ENCODE peak calls at places on chromosomes 11 and 22, in five cellular contexts. U is heart right ventricle, R is IMR-90, F is GM23338, X is right atrium auricular region. C is an unnamed sample.

GRCh38 chr11:96314326-96315050 is 28.5 kb downstream of the MAML2 start:
- DNase-seq in U (peak; percentile 23), R (peak; percentile 72), F (no peak), X (no peak), C (peak; percentile 41)

GRCh38 chr22:23155831-23156230 is 10.6 kb downstream of the RAB36 start:
- DNase-seq in U (no peak), R (no peak), F (no peak), X (no peak), C (no peak)

GRCh38 chr11:118911113-118911879 is 14.4 kb downstream of the BCL9L start:
- DNase-seq in U (no peak), R (peak; percentile 52), F (peak; percentile 62), X (no peak), C (peak; percentile 77)

GRCh38 chr22:44710474-44711235 is 8.7 kb downstream of the PRR5 start:
- DNase-seq in U (no peak), R (no peak), F (no peak), X (no peak), C (peak; percentile 92)

GRCh38 chr22:24091551-24092420 is 80.7 kb downstream of the CABIN1 start:
- DNase-seq in U (peak; percentile 71), R (no peak), F (no peak), X (peak; percentile 69), C (no peak)

GRCh38 chr11:1219836-1220810 is 2.7 kb upstream of the MUC5B start:
- DNase-seq in U (peak; percentile 7), R (no peak), F (no peak), X (no peak), C (peak; percentile 91)

GRCh38 chr11:38553033-38553432 is 1955.0 kb upstream of the RAG2 start:
- DNase-seq in U (no peak), R (no peak), F (no peak), X (no peak), C (no peak)

GRCh38 chr11:77029829-77030228 is 4.4 kb upstream of the B3GNT6 start:
- DNase-seq in U (no peak), R (no peak), F (no peak), X (no peak), C (peak; percentile 71)

GRCh38 chr11:117381988-117382387 is 54.3 kb downstream of the CEP164 start:
- DNase-seq in U (no peak), R (no peak), F (no peak), X (no peak), C (no peak)

GRCh38 chr11:6191733-6192132 is 7.3 kb upstream of the OR52W1 start:
- DNase-seq in U (no peak), R (no peak), F (no peak), X (no peak), C (no peak)

GRCh38 chr11:87142594-87142993 is 104.9 kb downstream of the TMEM135 start:
- DNase-seq in U (no peak), R (no peak), F (no peak), X (no peak), C (no peak)

GRCh38 chr11:33893711-33894401 is 2.0 kb upstream of the LMO2 start:
- DNase-seq in U (no peak), R (no peak), F (no peak), X (no peak), C (no peak)

GRCh38 chr11:105392546-105392945 is 217.3 kb upstream of the GRIA4 start:
- DNase-seq in U (no peak), R (peak; percentile 34), F (no peak), X (no peak), C (no peak)

GRCh38 chr11:26319906-26320305 is 12.0 kb upstream of the ANO3 start:
- DNase-seq in U (no peak), R (no peak), F (peak; percentile 46), X (no peak), C (no peak)

GRCh38 chr11:70498976-70499801 is 100.9 kb downstream of the CTTN start:
- DNase-seq in U (no peak), R (no peak), F (no peak), X (no peak), C (no peak)

GRCh38 chr11:16924826-16925494 is 89.3 kb downstream of the PLEKHA7 start:
- DNase-seq in U (peak; percentile 45), R (no peak), F (peak; percentile 86), X (no peak), C (peak; percentile 86)

GRCh38 chr11:63888170-63889086 is 28.5 kb downstream of the RCOR2 start:
- DNase-seq in U (no peak), R (peak; percentile 52), F (peak; percentile 84), X (peak; percentile 73), C (peak; percentile 90)

GRCh38 chr11:13329670-13330401 is 52.2 kb downstream of the BMAL1 start:
- DNase-seq in U (no peak), R (peak; percentile 41), F (no peak), X (no peak), C (no peak)

GRCh38 chr11:20289732-20290131 is 73.8 kb upstream of the HTATIP2 start:
- DNase-seq in U (no peak), R (no peak), F (no peak), X (no peak), C (no peak)

GRCh38 chr11:57567210-57567511 is 311 bp downstream of the UBE2L6 start:
- DNase-seq in U (no peak), R (peak; percentile 13), F (no peak), X (no peak), C (peak; percentile 39)

GRCh38 chr11:76167590-76167989 is 38.7 kb downstream of the WNT11 start:
- DNase-seq in U (no peak), R (no peak), F (no peak), X (no peak), C (no peak)

GRCh38 chr11:61364012-61364396 is 1.8 kb downstream of the TMEM138 start:
- DNase-seq in U (no peak), R (no peak), F (no peak), X (no peak), C (no peak)
- H3K27ac ChIP-seq in U (no peak overlapping the region), R (no peak overlapping the region), F (no peak overlapping the region), X (no peak overlapping the region), C (no peak overlapping the region)

DNA sequence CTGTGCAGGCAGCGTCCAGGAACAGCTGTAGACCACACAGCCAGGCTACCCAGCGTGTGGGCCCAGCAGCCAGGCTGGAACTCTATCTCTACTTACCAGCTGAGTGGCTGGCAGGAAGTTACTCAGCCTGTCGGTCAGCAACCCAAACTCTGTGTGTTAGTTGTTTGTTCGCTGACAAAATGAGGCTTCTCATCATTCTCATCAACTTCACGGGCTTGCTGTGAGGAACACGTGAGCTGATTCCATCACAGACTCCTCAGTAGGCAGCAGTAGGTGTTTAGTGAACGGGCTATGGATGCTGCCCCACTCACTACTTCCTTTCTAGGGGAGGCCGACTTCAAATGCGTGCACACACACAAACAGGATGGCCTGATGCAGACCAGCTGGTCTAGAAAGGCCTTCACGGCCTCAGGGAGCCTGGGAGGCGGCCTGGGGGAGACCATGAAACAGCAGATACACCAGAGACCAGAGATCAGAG is 830 bp upstream of the SPDYC start:
- DNase-seq in U (no peak), R (peak; percentile 55), F (no peak), X (no peak), C (no peak)
- H3K27ac ChIP-seq in U (no peak overlapping the region), R (peak overlapping the region; percentile 72), F (no peak overlapping the region), X (no peak overlapping the region), C (no peak overlapping the region)

GRCh38 chr11:74681686-74682651 is 49.3 kb downstream of the CHRDL2 start:
- DNase-seq in U (peak; percentile 63), R (peak; percentile 40), F (no peak), X (peak; percentile 58), C (no peak)
- H3K27ac ChIP-seq in U (peak overlapping the region; percentile 50), R (no peak overlapping the region), F (no peak overlapping the region), X (peak overlapping the region; percentile 58), C (no peak overlapping the region)

DNA sequence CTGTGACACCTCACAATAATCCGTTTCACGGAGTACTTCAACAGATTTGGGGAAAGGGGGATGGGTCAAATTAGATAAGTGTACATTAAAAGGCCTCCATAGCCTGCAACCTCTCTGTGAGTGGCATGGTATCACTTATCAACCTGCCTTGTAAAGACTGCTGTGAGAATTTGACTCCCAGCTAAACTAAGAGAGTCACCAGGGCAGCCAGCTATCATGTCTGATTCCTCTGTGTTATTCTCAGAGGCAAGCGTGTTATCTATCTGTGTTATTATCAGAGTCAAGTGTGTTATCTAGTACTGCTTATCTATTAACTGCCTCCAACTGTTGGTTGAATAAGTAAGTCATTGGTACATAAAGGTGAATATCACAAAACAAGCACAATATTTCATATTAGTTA is 4.1 kb upstream of the FAM83F start:
- DNase-seq in U (no peak), R (no peak), F (no peak), X (no peak), C (no peak)
- H3K27ac ChIP-seq in U (peak overlapping the region; percentile 27), R (no peak overlapping the region), F (no peak overlapping the region), X (peak overlapping the region; percentile 87), C (no peak overlapping the region)

GRCh38 chr22:50338042-50338573 is 5.0 kb upstream of the PPP6R2 start:
- DNase-seq in U (no peak), R (no peak), F (no peak), X (no peak), C (no peak)
- H3K27ac ChIP-seq in U (no peak overlapping the region), R (no peak overlapping the region), F (no peak overlapping the region), X (no peak overlapping the region), C (no peak overlapping the region)

GRCh38 chr11:92225563-92226308 is 1.1 kb downstream of the FAT3 start:
- DNase-seq in U (peak; percentile 11), R (no peak), F (peak; percentile 77), X (no peak), C (peak; percentile 17)

GRCh38 chr11:92224394-92225205 is at the start of gene FAT3:
- DNase-seq in U (peak; percentile 13), R (peak; percentile 41), F (peak; percentile 81), X (no peak), C (peak; percentile 17)

GRCh38 chr11:92226331-92227232 is 2.0 kb downstream of the FAT3 start:
- DNase-seq in U (peak; percentile 13), R (no peak), F (peak; percentile 89), X (no peak), C (no peak)

GRCh38 chr11:92227233-92227593 is 2.6 kb downstream of the FAT3 start:
- DNase-seq in U (no peak), R (no peak), F (peak; percentile 51), X (no peak), C (no peak)

GRCh38 chr11:92225206-92225562 is 566 bp downstream of the FAT3 start:
- DNase-seq in U (peak; percentile 8), R (no peak), F (peak; percentile 52), X (no peak), C (no peak)
- H3K27ac ChIP-seq in U (no peak overlapping the region), R (no peak overlapping the region), F (no peak overlapping the region), X (no peak overlapping the region), C (no peak overlapping the region)

DNA sequence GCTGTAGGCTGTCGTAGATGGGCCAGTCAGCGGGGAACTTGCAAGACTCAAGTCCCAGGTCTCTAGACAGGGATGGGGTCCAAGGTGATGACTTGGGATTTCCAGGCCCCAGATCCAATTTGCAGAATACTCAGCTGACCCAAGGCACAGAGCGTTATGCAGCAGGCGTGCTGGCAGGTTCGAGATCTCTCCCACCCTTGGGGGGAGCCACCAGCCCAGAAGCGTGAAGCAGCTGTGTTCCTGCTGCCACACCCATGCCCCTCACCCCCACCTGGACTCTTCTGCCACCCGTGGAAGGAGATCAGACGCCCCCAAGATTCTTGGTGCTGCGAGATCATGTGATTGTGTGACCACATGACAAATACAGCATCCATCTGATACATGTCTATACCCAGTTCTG is 142.6 kb downstream of the BRD1 start:
- DNase-seq in U (no peak), R (no peak), F (no peak), X (peak; percentile 21), C (no peak)
- H3K27ac ChIP-seq in U (no peak overlapping the region), R (no peak overlapping the region), F (no peak overlapping the region), X (no peak overlapping the region), C (no peak overlapping the region)

DNA sequence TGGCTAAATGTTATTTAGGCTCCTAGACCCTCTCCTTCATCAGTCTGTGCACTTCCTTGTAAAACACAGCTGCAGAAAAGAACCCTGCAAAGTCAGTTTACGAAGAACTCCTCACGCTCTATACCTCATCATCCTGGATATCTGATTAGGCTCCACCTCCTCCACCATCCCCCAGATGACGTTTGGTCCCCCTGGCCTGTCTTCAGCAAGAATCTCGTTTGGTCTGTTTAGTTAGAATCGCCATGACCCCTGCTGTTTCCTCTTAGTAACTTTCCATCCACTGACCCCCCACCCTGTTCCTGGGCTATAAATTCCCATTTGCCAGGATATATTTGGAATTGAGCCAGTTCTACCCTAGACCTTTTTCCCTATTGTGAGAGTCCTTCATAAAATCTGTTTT is 214.1 kb downstream of the OPCML start:
- DNase-seq in U (no peak), R (no peak), F (peak; percentile 83), X (no peak), C (no peak)
- H3K27ac ChIP-seq in U (no peak overlapping the region), R (no peak overlapping the region), F (no peak overlapping the region), X (no peak overlapping the region), C (no peak overlapping the region)

C was measured in colonic mucosa.